ENCODE peak calls at places on chromosomes 13 and 19, in five cellular contexts. O is heart right ventricle, E is ovary, C is tibial artery, B is aorta. H is an unnamed sample. For H3K4me1, the result is how much of the 10 kb centered on the place peaks cover.

GRCh38 chr13:102374726-102375125 is 27.1 kb downstream of the FGF14 start:
- DNase-seq in B (no peak), C (no peak), E (no peak), O (no peak), H (no peak)

GRCh38 chr13:28316129-28316528 is 177.8 kb downstream of the PAN3 start:
- DNase-seq in E (no peak), C (no peak), O (no peak), B (no peak), H (no peak)

GRCh38 chr19:10899171-10899653 is 27.9 kb downstream of the CARM1 start:
- DNase-seq in B (peak), O (peak), E (no peak), C (no peak), H (peak)

GRCh38 chr19:4059931-4060620 is 6.6 kb downstream of the ZBTB7A start:
- DNase-seq in C (peak), E (peak), O (peak), B (no peak), H (peak)

GRCh38 chr13:102571075-102571474 is 25.7 kb upstream of the TPP2 start:
- DNase-seq in E (no peak), C (no peak), O (no peak), B (no peak), H (no peak)

GRCh38 chr19:32812036-32812435 is 57.5 kb downstream of the SLC7A9 start:
- DNase-seq in E (no peak), C (no peak), O (no peak), B (no peak), H (no peak)

GRCh38 chr19:16184665-16185122 is 516 bp upstream of the FAM32A start:
- DNase-seq in O (no peak), B (no peak), E (no peak), C (no peak), H (no peak)

GRCh38 chr19:10895920-10896319 is 24.6 kb downstream of the CARM1 start:
- DNase-seq in O (no peak), B (no peak), C (no peak), E (no peak), H (no peak)

GRCh38 chr13:106291006-106291405 is 244.5 kb downstream of the EFNB2 start:
- DNase-seq in E (no peak), C (no peak), B (no peak), O (no peak), H (no peak)

GRCh38 chr19:17264641-17264979 is at the start of gene USHBP1:
- DNase-seq in C (no peak), E (no peak), B (no peak), O (peak), H (no peak)

GRCh38 chr19:53004242-53004641 is 9.5 kb upstream of the ERVV-1 start:
- DNase-seq in B (no peak), O (no peak), E (no peak), C (no peak), H (no peak)

GRCh38 chr13:39037410-39037879 is 444 bp downstream of the PROSER1 start:
- DNase-seq in C (peak), B (no peak), O (no peak), E (no peak), H (no peak)

GRCh38 chr19:4719499-4719866 is 4.2 kb downstream of the DPP9 start:
- DNase-seq in B (no peak), C (no peak), O (no peak), E (no peak), H (no peak)

GRCh38 chr19:57280913-57281425 is 684 bp downstream of the ZNF460 start:
- DNase-seq in E (no peak), C (no peak), O (no peak), B (no peak), H (no peak)

GRCh38 chr19:3275583-3276340 is 51.3 kb downstream of the CELF5 start:
- DNase-seq in O (peak), E (peak), C (peak), B (peak), H (peak)

GRCh38 chr13:60441761-60442160 is 44.7 kb downstream of the TDRD3 start:
- DNase-seq in B (no peak), C (no peak), O (no peak), E (no peak), H (no peak)

GRCh38 chr13:69324109-69324886 is 783.3 kb upstream of the ATXN8OS start:
- DNase-seq in O (no peak), C (no peak), E (no peak), B (no peak), H (no peak)

GRCh38 chr13:20451397-20451796 is 74.3 kb downstream of the CRYL1 start:
- DNase-seq in C (no peak), E (no peak), B (no peak), O (no peak), H (no peak)

GRCh38 chr19:40228863-40229262 is 2.4 kb upstream of the CCNP start:
- DNase-seq in C (no peak), B (no peak), O (no peak), E (no peak), H (no peak)

GRCh38 chr19:47187797-47188196 is 43.2 kb downstream of the BBC3 start:
- DNase-seq in E (no peak), C (no peak), O (no peak), B (no peak), H (no peak)

GRCh38 chr13:97121894-97122293 is 100.2 kb upstream of the MBNL2 start:
- DNase-seq in B (no peak), E (no peak), O (no peak), C (no peak), H (no peak)

GRCh38 chr13:34048652-34049051 is 230.7 kb downstream of the RFC3 start:
- DNase-seq in O (no peak), C (no peak), E (no peak), B (no peak), H (no peak)

GRCh38 chr19:36266375-36266961 is 51.6 kb downstream of the ZNF146 start:
- DNase-seq in E (peak), B (no peak), C (no peak), O (peak), H (peak)

GRCh38 chr13:114080739-114081561 is 51.5 kb downstream of the RASA3 start:
- DNase-seq in B (peak), E (peak), O (no peak), C (no peak), H (no peak)

GRCh38 chr19:55070755-55071502 is 4.7 kb upstream of the EPS8L1 start:
- DNase-seq in E (no peak), O (no peak), C (no peak), B (peak), H (no peak)

GRCh38 chr19:32294871-32295438 is 50.5 kb upstream of the ZNF507 start:
- DNase-seq in B (no peak), O (no peak), E (no peak), C (no peak), H (no peak)

GRCh38 chr13:113886561-113887112 is 22.8 kb upstream of the GAS6 start:
- DNase-seq in O (no peak), E (no peak), B (no peak), C (no peak), H (no peak)

GRCh38 chr13:24033527-24034302 is 126.8 kb upstream of the SPATA13 start:
- DNase-seq in O (no peak), B (no peak), C (no peak), E (no peak), H (no peak)

DNA sequence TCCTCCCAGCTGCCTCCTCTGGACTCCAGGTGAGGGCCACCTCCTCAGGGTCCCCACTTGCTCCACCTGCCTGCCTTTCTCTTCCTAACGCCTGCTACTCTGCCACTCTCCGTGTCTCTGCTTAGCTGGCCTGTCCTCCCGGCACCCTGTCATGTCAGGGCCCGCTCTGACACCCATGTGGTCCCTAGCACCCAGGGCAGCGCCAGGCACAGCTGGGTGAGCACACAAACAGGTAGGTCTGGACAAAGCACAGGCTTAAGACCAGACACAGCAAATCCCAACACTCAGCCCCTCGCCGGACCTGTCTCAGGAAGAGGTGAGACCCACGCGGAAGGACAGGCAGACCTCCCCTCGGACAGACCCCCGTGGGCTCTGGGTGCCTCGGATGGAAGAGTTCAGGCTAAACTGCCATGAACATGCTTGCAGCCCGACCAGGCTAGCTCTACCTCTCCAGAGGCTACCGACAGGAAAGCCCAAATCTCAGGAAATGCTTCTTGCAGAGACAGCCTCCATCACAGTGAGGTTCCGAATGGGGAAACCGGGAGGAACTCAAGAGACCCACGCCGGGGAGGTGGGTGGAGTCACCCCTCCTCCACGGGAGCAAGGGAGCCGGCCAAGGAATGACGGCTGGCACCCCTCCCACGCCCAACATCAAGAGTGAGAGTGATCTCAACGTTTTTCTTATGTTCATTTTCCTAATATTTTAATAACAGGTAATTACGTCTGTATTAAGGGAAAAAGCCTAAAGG is 12.5 kb downstream of the ZNF787 start:
- DNase-seq in C (no peak), B (peak), O (no peak), E (peak), H (no peak)
- H3K4me1 ChIP-seq in C (half or more), B (under half), O (half or more), E (under half), H (half or more)

DNA sequence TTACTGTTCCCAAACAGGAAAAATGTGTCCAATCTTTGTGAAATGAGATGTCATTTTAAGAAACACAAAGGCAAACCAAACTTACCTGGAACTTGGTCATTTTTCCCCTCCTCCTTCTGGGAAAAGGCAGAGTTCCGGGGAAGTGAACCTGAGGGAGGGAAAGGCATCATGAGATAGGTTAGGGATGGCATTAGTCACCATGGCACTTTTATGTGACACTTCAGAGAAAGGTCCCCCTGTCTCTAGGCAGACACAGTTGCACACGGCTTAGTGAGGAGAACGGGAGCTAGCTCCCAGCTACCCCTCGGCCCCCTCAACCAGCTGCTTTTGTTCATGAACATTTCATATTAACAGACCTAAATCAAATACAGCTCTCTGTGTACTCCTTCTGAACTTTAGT is 1.5 kb downstream of the ZNF235 start:
- DNase-seq in C (no peak), B (no peak), E (no peak), O (no peak), H (no peak)
- H3K4me3 ChIP-seq in C (peak), B (no peak), E (no peak), O (peak), H (no peak)

GRCh38 chr13:75479102-75479501 is 2.9 kb downstream of the TBC1D4 start:
- DNase-seq in O (no peak), E (no peak), B (no peak), C (no peak), H (no peak)

GRCh38 chr13:75478659-75479058 is 3.3 kb downstream of the TBC1D4 start:
- DNase-seq in E (no peak), C (no peak), O (no peak), B (no peak), H (no peak)

GRCh38 chr13:75470676-75471075 is 11.3 kb downstream of the TBC1D4 start:
- DNase-seq in O (no peak), E (no peak), B (no peak), C (no peak), H (no peak)

GRCh38 chr13:75473472-75473871 is 8.5 kb downstream of the TBC1D4 start:
- DNase-seq in B (no peak), O (no peak), E (no peak), C (no peak), H (no peak)

GRCh38 chr13:75474956-75475355 is 7.0 kb downstream of the TBC1D4 start:
- DNase-seq in C (no peak), O (no peak), B (no peak), E (no peak), H (no peak)
- H3K27ac ChIP-seq in C (no peak), O (no peak), B (no peak), E (no peak), H (no peak)

GRCh38 chr13:45707701-45708100 is 5.6 kb downstream of the CBY2 start:
- DNase-seq in B (no peak), O (no peak), E (no peak), C (no peak), H (no peak)
- H3K4me1 ChIP-seq in B (under half), O (under half), E (under half), C (under half), H (under half)

DNA sequence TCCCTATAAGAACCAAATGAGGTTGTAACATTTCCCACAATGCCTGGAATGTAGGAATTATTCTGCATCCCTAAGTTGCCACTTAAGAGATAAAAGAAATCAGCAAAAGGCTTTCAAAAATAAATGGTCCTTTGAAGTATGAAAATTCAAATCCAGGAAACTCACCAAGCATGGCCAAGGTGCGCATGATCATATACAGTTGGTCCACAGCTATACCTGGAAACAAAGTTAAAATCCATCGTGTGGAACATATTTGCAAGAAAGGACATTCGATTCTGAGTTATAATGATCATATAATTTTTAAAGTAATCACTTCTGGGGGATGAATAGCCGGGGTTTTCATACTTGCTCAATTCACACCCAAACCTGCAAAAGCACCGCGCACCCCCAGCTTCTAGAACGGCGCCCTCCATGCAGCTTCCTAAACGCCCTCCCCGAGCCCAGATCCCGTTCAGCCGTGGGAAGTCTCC is 525 bp downstream of the CARS2 start:
- DNase-seq in E (no peak), B (no peak), C (no peak), O (no peak), H (no peak)
- H3K4me3 ChIP-seq in E (peak), B (peak), C (peak), O (peak), H (peak)

GRCh38 chr19:34408421-34408820 is 4.2 kb downstream of the PDCD2L start:
- DNase-seq in B (no peak), O (no peak), C (no peak), E (no peak), H (no peak)
- H3K27ac ChIP-seq in B (no peak), O (no peak), C (no peak), E (no peak), H (no peak)

GRCh38 chr19:2186071-2186846 is 22.5 kb downstream of the DOT1L start:
- DNase-seq in O (peak), B (peak), C (peak), E (peak), H (peak)

GRCh38 chr19:2187164-2187563 is 23.4 kb downstream of the DOT1L start:
- DNase-seq in E (no peak), O (no peak), B (no peak), C (no peak), H (no peak)

GRCh38 chr19:2181618-2181997 is 17.9 kb downstream of the DOT1L start:
- DNase-seq in E (no peak), O (no peak), C (no peak), B (no peak), H (no peak)

GRCh38 chr19:2185734-2186070 is 22.0 kb downstream of the DOT1L start:
- DNase-seq in E (no peak), C (no peak), O (no peak), B (no peak), H (no peak)

GRCh38 chr19:2184422-2185012 is 20.8 kb downstream of the DOT1L start:
- DNase-seq in B (no peak), E (no peak), C (no peak), O (no peak), H (no peak)
- H3K4me1 ChIP-seq in B (under half), E (under half), C (under half), O (half or more), H (under half)

H was measured in testis.